ENCODE peak calls at places on chromosomes 6 and 20, in four cellular contexts. Y is Karpas-422, E is AG04450, I is SJCRH30. T is an unnamed sample.

GRCh38 chr6:44074383-44075136 is 52.7 kb downstream of the MRPL14 start:
- DNase-seq in I (peak; percentile 92), Y (peak; percentile 91), E (peak; percentile 61), T (peak; percentile 70)

GRCh38 chr6:114084327-114084890 is 113.5 kb upstream of the HDAC2 start:
- DNase-seq in I (no peak), Y (no peak), E (no peak), T (no peak)

GRCh38 chr20:3172933-3173581 is at the start of gene LZTS3:
- DNase-seq in Y (peak; percentile 90), I (peak; percentile 88), E (no peak), T (peak; percentile 47)

GRCh38 chr6:37614059-37614940 is 83.4 kb downstream of the MDGA1 start:
- DNase-seq in I (no peak), Y (no peak), E (no peak), T (no peak)

GRCh38 chr6:31945507-31946369 is at the start of gene CFB:
- DNase-seq in Y (no peak), I (no peak), E (peak; percentile 46), T (peak; percentile 97)

GRCh38 chr6:117733341-117733740 is 58.1 kb downstream of the NUS1 start:
- DNase-seq in Y (no peak), I (no peak), E (no peak), T (no peak)

GRCh38 chr6:55969501-55969900 is 94.1 kb upstream of the BMP5 start:
- DNase-seq in Y (no peak), E (no peak), I (no peak), T (no peak)

GRCh38 chr6:14270925-14271791 is 153.6 kb downstream of the CD83 start:
- DNase-seq in Y (no peak), E (peak; percentile 20), I (peak; percentile 8), T (peak; percentile 81)

GRCh38 chr6:74277749-74278148 is 581.7 kb downstream of the CD109 start:
- DNase-seq in Y (no peak), I (peak; percentile 88), E (no peak), T (no peak)

GRCh38 chr6:48101277-48101676 is 9.7 kb downstream of the PTCHD4 start:
- DNase-seq in Y (no peak), E (no peak), I (no peak), T (no peak)

GRCh38 chr6:133809406-133809805 is 79.5 kb upstream of the TCF21 start:
- DNase-seq in I (no peak), Y (no peak), E (no peak), T (no peak)

GRCh38 chr20:37430778-37431460 is 85.0 kb downstream of the SRC start:
- DNase-seq in I (no peak), E (no peak), Y (no peak), T (no peak)

GRCh38 chr20:3660262-3661059 is 2.7 kb downstream of the GFRA4 start:
- DNase-seq in Y (no peak), I (no peak), E (no peak), T (no peak)

GRCh38 chr6:72084992-72085569 is 198.7 kb downstream of the RIMS1 start:
- DNase-seq in E (no peak), Y (peak; percentile 77), I (peak; percentile 35), T (peak; percentile 2)

GRCh38 chr6:225121-225721 is 67.1 kb upstream of the DUSP22 start:
- DNase-seq in Y (no peak), E (no peak), I (no peak), T (no peak)

GRCh38 chr20:49225896-49226295 is 6.7 kb downstream of the DDX27 start:
- DNase-seq in Y (no peak), I (no peak), E (no peak), T (no peak)

GRCh38 chr20:52081791-52082190 is 109.8 kb downstream of the ZFP64 start:
- DNase-seq in Y (no peak), E (no peak), I (no peak), T (no peak)

GRCh38 chr6:161639772-161640171 is 365.9 kb upstream of the AGPAT4 start:
- DNase-seq in E (no peak), Y (no peak), I (no peak), T (no peak)

GRCh38 chr20:50516935-50517816 is 7.0 kb downstream of the PTPN1 start:
- DNase-seq in I (no peak), Y (no peak), E (no peak), T (no peak)

GRCh38 chr6:15416932-15417509 is 171.2 kb downstream of the JARID2 start:
- DNase-seq in I (no peak), E (no peak), Y (no peak), T (no peak)

GRCh38 chr6:23348185-23348584 is 777.8 kb upstream of the NRSN1 start:
- DNase-seq in I (no peak), Y (no peak), E (no peak), T (no peak)
- H3K9me3 ChIP-seq in I (no peaks in the 10 kb centered on the region), Y (no peaks in the 10 kb centered on the region), E (no peaks in the 10 kb centered on the region), T (no peaks in the 10 kb centered on the region)

GRCh38 chr20:56519551-56519950 is 5.0 kb upstream of the FAM209A start:
- DNase-seq in Y (no peak), E (no peak), I (no peak), T (no peak)
- H3K9me3 ChIP-seq in Y (no peaks in the 10 kb centered on the region), E (peaks cover 16% of the 10 kb centered on the region), I (peaks cover 6% of the 10 kb centered on the region), T (no peaks in the 10 kb centered on the region)

GRCh38 chr6:39992861-39993622 is 58.8 kb upstream of the MOCS1 start:
- DNase-seq in E (no peak), Y (no peak), I (no peak), T (no peak)
- H3K9me3 ChIP-seq in E (peaks cover 4% of the 10 kb centered on the region), Y (peaks cover 11% of the 10 kb centered on the region), I (peaks cover 8% of the 10 kb centered on the region), T (no peaks in the 10 kb centered on the region)

GRCh38 chr20:38782275-38782674 is 23.2 kb upstream of the PPP1R16B start:
- DNase-seq in Y (no peak), I (no peak), E (no peak), T (no peak)
- H3K9me3 ChIP-seq in Y (no peaks in the 10 kb centered on the region), I (no peaks in the 10 kb centered on the region), E (no peaks in the 10 kb centered on the region), T (no peaks in the 10 kb centered on the region)

DNA sequence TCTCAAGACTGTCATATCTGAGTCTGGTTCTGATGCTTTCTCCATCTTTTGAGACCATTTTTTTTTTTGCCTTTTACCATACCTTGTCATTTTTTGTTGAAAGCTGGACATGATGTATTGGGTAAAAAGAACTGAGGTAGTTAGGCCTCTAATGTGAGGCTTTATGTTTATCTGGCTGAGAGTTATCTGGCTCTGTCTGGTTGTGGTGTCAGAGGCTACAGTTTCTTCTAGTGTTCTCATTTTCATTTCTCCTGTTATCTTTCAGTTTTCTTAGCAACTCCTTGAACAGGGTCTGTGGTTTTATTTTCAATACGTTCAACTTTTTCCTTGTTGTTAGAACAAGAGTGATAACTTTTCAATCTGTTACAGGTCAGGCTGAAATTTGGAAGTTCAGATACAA is 49.2 kb upstream of the ATXN1 start:
- DNase-seq in Y (no peak), I (no peak), E (no peak), T (no peak)
- H3K9me3 ChIP-seq in Y (no peaks in the 10 kb centered on the region), I (no peaks in the 10 kb centered on the region), E (peaks cover 3% of the 10 kb centered on the region), T (no peaks in the 10 kb centered on the region)

GRCh38 chr20:56222945-56223344 is 25.6 kb upstream of the MC3R start:
- DNase-seq in I (no peak), E (no peak), Y (no peak), T (no peak)
- H3K9me3 ChIP-seq in I (no peaks in the 10 kb centered on the region), E (peaks cover 7% of the 10 kb centered on the region), Y (no peaks in the 10 kb centered on the region), T (no peaks in the 10 kb centered on the region)

GRCh38 chr6:155352130-155352420 is 37.8 kb upstream of the TFB1M start:
- DNase-seq in E (no peak), Y (no peak), I (no peak), T (no peak)
- H3K9me3 ChIP-seq in E (no peaks in the 10 kb centered on the region), Y (peaks cover 17% of the 10 kb centered on the region), I (peaks cover 3% of the 10 kb centered on the region), T (peaks cover 1% of the 10 kb centered on the region)